ENCODE peak calls at places on chromosomes 6 and 20, in five cellular contexts. One of them, this sample, is unnamed.

GRCh38 chr6:90021701-90022100 is 127.4 kb downstream of the GJA10 start:
- DNase-seq in SK-MEL-5: no peak
- DNase-seq in NCI-H774: no peak
- DNase-seq in H9: no peak
- DNase-seq in astrocyte of the cerebellum: no peak
- DNase-seq in this sample: no peak

GRCh38 chr6:26196846-26197683 is 109.8 kb downstream of the HFE start:
- DNase-seq in NCI-H774: peak
- DNase-seq in H9: peak
- DNase-seq in SK-MEL-5: peak
- DNase-seq in astrocyte of the cerebellum: peak
- DNase-seq in this sample: peak

GRCh38 chr6:19803331-19804330 is 33.5 kb upstream of the ID4 start:
- DNase-seq in astrocyte of the cerebellum: no peak
- DNase-seq in SK-MEL-5: peak
- DNase-seq in H9: no peak
- DNase-seq in NCI-H774: no peak
- DNase-seq in this sample: no peak

GRCh38 chr20:1094706-1095220 is 23.6 kb upstream of the PSMF1 start:
- DNase-seq in SK-MEL-5: no peak
- DNase-seq in astrocyte of the cerebellum: no peak
- DNase-seq in H9: no peak
- DNase-seq in NCI-H774: no peak
- DNase-seq in this sample: no peak

GRCh38 chr20:270517-270916 is 13.0 kb downstream of the DEFB132 start:
- DNase-seq in NCI-H774: no peak
- DNase-seq in H9: no peak
- DNase-seq in astrocyte of the cerebellum: no peak
- DNase-seq in SK-MEL-5: no peak
- DNase-seq in this sample: no peak

GRCh38 chr6:41878961-41879405 is 16.2 kb downstream of the USP49 start:
- DNase-seq in NCI-H774: no peak
- DNase-seq in SK-MEL-5: no peak
- DNase-seq in H9: no peak
- DNase-seq in astrocyte of the cerebellum: peak
- DNase-seq in this sample: no peak

GRCh38 chr6:19991176-19991575 is 154.0 kb downstream of the ID4 start:
- DNase-seq in H9: no peak
- DNase-seq in astrocyte of the cerebellum: no peak
- DNase-seq in NCI-H774: no peak
- DNase-seq in SK-MEL-5: no peak
- DNase-seq in this sample: no peak

GRCh38 chr6:11778648-11779307 is at the start of gene ADTRP:
- DNase-seq in H9: no peak
- DNase-seq in NCI-H774: no peak
- DNase-seq in SK-MEL-5: no peak
- DNase-seq in astrocyte of the cerebellum: no peak
- DNase-seq in this sample: no peak

GRCh38 chr6:147709396-147710272 is 201.1 kb downstream of the SAMD5 start:
- DNase-seq in SK-MEL-5: no peak
- DNase-seq in H9: no peak
- DNase-seq in astrocyte of the cerebellum: no peak
- DNase-seq in NCI-H774: no peak
- DNase-seq in this sample: no peak

GRCh38 chr6:107864235-107864970 is 40.3 kb upstream of the SCML4 start:
- DNase-seq in H9: no peak
- DNase-seq in astrocyte of the cerebellum: no peak
- DNase-seq in SK-MEL-5: no peak
- DNase-seq in NCI-H774: no peak
- DNase-seq in this sample: no peak

GRCh38 chr20:44031001-44031574 is 116.4 kb downstream of the TOX2 start:
- DNase-seq in SK-MEL-5: no peak
- DNase-seq in astrocyte of the cerebellum: no peak
- DNase-seq in H9: no peak
- DNase-seq in NCI-H774: no peak
- DNase-seq in this sample: peak

GRCh38 chr6:5025911-5026819 is 22.3 kb upstream of the RPP40 start:
- DNase-seq in H9: peak
- DNase-seq in astrocyte of the cerebellum: no peak
- DNase-seq in NCI-H774: peak
- DNase-seq in SK-MEL-5: no peak
- DNase-seq in this sample: peak

GRCh38 chr6:83199865-83200230 is 6.7 kb downstream of the RWDD2A start:
- DNase-seq in H9: no peak
- DNase-seq in astrocyte of the cerebellum: peak
- DNase-seq in SK-MEL-5: no peak
- DNase-seq in NCI-H774: no peak
- DNase-seq in this sample: no peak

GRCh38 chr6:166764473-166765233 is 137.6 kb upstream of the RPS6KA2 start:
- DNase-seq in H9: peak
- DNase-seq in SK-MEL-5: no peak
- DNase-seq in astrocyte of the cerebellum: no peak
- DNase-seq in NCI-H774: no peak
- DNase-seq in this sample: no peak

GRCh38 chr6:44650947-44651346 is 263.4 kb downstream of the CDC5L start:
- DNase-seq in astrocyte of the cerebellum: no peak
- DNase-seq in H9: no peak
- DNase-seq in NCI-H774: no peak
- DNase-seq in SK-MEL-5: no peak
- DNase-seq in this sample: no peak

GRCh38 chr20:61779176-61779965 is 286.3 kb downstream of the TAF4 start:
- DNase-seq in H9: no peak
- DNase-seq in astrocyte of the cerebellum: no peak
- DNase-seq in NCI-H774: no peak
- DNase-seq in SK-MEL-5: no peak
- DNase-seq in this sample: no peak

GRCh38 chr6:139983555-139984276 is 609.3 kb upstream of the CITED2 start:
- DNase-seq in NCI-H774: no peak
- DNase-seq in H9: no peak
- DNase-seq in astrocyte of the cerebellum: no peak
- DNase-seq in SK-MEL-5: no peak
- DNase-seq in this sample: no peak

GRCh38 chr6:70839286-70840266 is 117.3 kb downstream of the B3GAT2 start:
- DNase-seq in astrocyte of the cerebellum: no peak
- DNase-seq in NCI-H774: no peak
- DNase-seq in H9: no peak
- DNase-seq in SK-MEL-5: no peak
- DNase-seq in this sample: no peak

GRCh38 chr6:101268541-101268940 is 125.0 kb upstream of the GRIK2 start:
- DNase-seq in NCI-H774: no peak
- DNase-seq in astrocyte of the cerebellum: no peak
- DNase-seq in SK-MEL-5: no peak
- DNase-seq in H9: no peak
- DNase-seq in this sample: no peak

GRCh38 chr6:95545226-95545625 is 32.1 kb upstream of the MANEA start:
- DNase-seq in SK-MEL-5: no peak
- DNase-seq in astrocyte of the cerebellum: no peak
- DNase-seq in NCI-H774: no peak
- DNase-seq in H9: no peak
- DNase-seq in this sample: no peak

GRCh38 chr6:100363651-100364050 is 101.1 kb downstream of the SIM1 start:
- DNase-seq in SK-MEL-5: no peak
- DNase-seq in NCI-H774: no peak
- DNase-seq in astrocyte of the cerebellum: no peak
- DNase-seq in H9: no peak
- DNase-seq in this sample: no peak

GRCh38 chr6:18362058-18362561 is 25.0 kb upstream of the RNF144B start:
- DNase-seq in H9: no peak
- DNase-seq in NCI-H774: no peak
- DNase-seq in SK-MEL-5: no peak
- DNase-seq in astrocyte of the cerebellum: peak
- DNase-seq in this sample: no peak

GRCh38 chr20:44019638-44020335 is 105.1 kb downstream of the TOX2 start:
- DNase-seq in H9: no peak
- DNase-seq in SK-MEL-5: no peak
- DNase-seq in NCI-H774: no peak
- DNase-seq in astrocyte of the cerebellum: no peak
- DNase-seq in this sample: no peak

GRCh38 chr6:139713911-139714527 is 339.6 kb upstream of the CITED2 start:
- DNase-seq in astrocyte of the cerebellum: peak
- DNase-seq in NCI-H774: no peak
- DNase-seq in SK-MEL-5: peak
- DNase-seq in H9: no peak
- DNase-seq in this sample: no peak

GRCh38 chr6:47146426-47147174 is 104.5 kb upstream of the ADGRF1 start:
- DNase-seq in astrocyte of the cerebellum: no peak
- DNase-seq in H9: no peak
- DNase-seq in NCI-H774: no peak
- DNase-seq in SK-MEL-5: peak
- DNase-seq in this sample: no peak

GRCh38 chr6:128519132-128519930 is 1.1 kb downstream of the PTPRK start:
- DNase-seq in H9: peak
- DNase-seq in astrocyte of the cerebellum: no peak
- DNase-seq in NCI-H774: peak
- DNase-seq in SK-MEL-5: peak
- DNase-seq in this sample: peak

GRCh38 chr6:44166591-44167184 is 8.1 kb downstream of the CAPN11 start:
- DNase-seq in H9: peak
- DNase-seq in NCI-H774: no peak
- DNase-seq in SK-MEL-5: no peak
- DNase-seq in astrocyte of the cerebellum: no peak
- DNase-seq in this sample: no peak

GRCh38 chr20:10696650-10697049 is 22.9 kb upstream of the JAG1 start:
- DNase-seq in H9: peak
- DNase-seq in SK-MEL-5: peak
- DNase-seq in NCI-H774: no peak
- DNase-seq in astrocyte of the cerebellum: no peak
- DNase-seq in this sample: no peak

GRCh38 chr6:17600527-17601388 is 656 bp downstream of the FAM8A1 start:
- DNase-seq in astrocyte of the cerebellum: no peak
- DNase-seq in H9: peak
- DNase-seq in SK-MEL-5: peak
- DNase-seq in NCI-H774: no peak
- DNase-seq in this sample: peak

GRCh38 chr6:1619666-1620503 is 10.2 kb downstream of the FOXC1 start:
- DNase-seq in astrocyte of the cerebellum: no peak
- DNase-seq in H9: peak
- DNase-seq in NCI-H774: no peak
- DNase-seq in SK-MEL-5: no peak
- DNase-seq in this sample: peak